ENCODE peak calls at places on chromosome 1, in six cellular contexts. O is EL, N is bronchial epithelial cell, A is A549, Y is SK-N-DZ, V is uterus. W is an unnamed sample.

GRCh38 chr1:208179303-208179702 is 64.9 kb downstream of the PLXNA2 start:
- DNase-seq in O (no peak), N (no peak), A (peak), Y (no peak), V (peak), W (no peak)

GRCh38 chr1:16374266-16374665 is 7.2 kb downstream of the SZRD1 start:
- DNase-seq in O (no peak), N (no peak), A (no peak), Y (no peak), V (no peak), W (no peak)

GRCh38 chr1:107593436-107594209 is 371.4 kb downstream of the VAV3 start:
- DNase-seq in O (no peak), N (peak), A (no peak), Y (no peak), V (no peak), W (no peak)

GRCh38 chr1:50422946-50423669 is at the start of gene DMRTA2:
- DNase-seq in O (peak), N (peak), A (peak), Y (peak), V (no peak), W (no peak)

GRCh38 chr1:165887877-165888551 is 60.6 kb downstream of the UCK2 start:
- DNase-seq in O (no peak), N (peak), A (no peak), Y (no peak), V (no peak), W (no peak)

GRCh38 chr1:184379111-184379752 is 7.6 kb upstream of the C1orf21 start:
- DNase-seq in O (no peak), N (peak), A (peak), Y (peak), V (no peak), W (no peak)

GRCh38 chr1:53326088-53326597 is 1.7 kb downstream of the LRP8 start:
- DNase-seq in O (peak), N (peak), A (peak), Y (peak), V (peak), W (peak)

GRCh38 chr1:168257397-168257796 is 23.3 kb upstream of the TBX19 start:
- DNase-seq in O (no peak), N (no peak), A (no peak), Y (no peak), V (no peak), W (no peak)

GRCh38 chr1:86487131-86487804 is 18.5 kb downstream of the CLCA1 start:
- DNase-seq in O (peak), N (no peak), A (no peak), Y (no peak), V (peak), W (peak)

GRCh38 chr1:26697441-26697977 is 1.7 kb downstream of the ARID1A start:
- DNase-seq in O (no peak), N (no peak), A (no peak), Y (no peak), V (no peak), W (no peak)

GRCh38 chr1:5481889-5482288 is 510.3 kb downstream of the NPHP4 start:
- DNase-seq in O (no peak), N (no peak), A (peak), Y (peak), V (no peak), W (no peak)

W was measured in gastrocnemius medialis.